ENCODE peak calls at places on chromosome 18, in ten cellular contexts. Z is left cardiac atrium; W is left lobe of liver; K is T-cell; B is aorta; A is sciatic nerve; U is left lung; T is activated naive CD8-positive, alpha-beta T cell treated with anti-CD3 and anti-CD28 coated beads, Interleukin-2, amount 50 U/mL, for 24 hours; O is Right ventricle myocardium inferior; J is pancreas. E is an unnamed sample.
A peak's percentile ranks its signal among the peaks of the same experiment; 100 is the strongest.

GRCh38 chr18:13725566-13726227 is 661 bp downstream of the FAM210A start:
- ATAC-seq in J (peak; percentile 1), T (no peak), B (peak; percentile 4), U (peak; percentile 1), Z (no peak), A (no peak), W (peak; percentile 5), K (peak; percentile 5), O (no peak), E (no peak)

GRCh38 chr18:39186008-39186407 is 1620.4 kb upstream of the CELF4 start:
- ATAC-seq in T (no peak), O (no peak), A (no peak), B (no peak), Z (no peak), J (no peak), W (no peak), K (no peak), U (no peak), E (no peak)

GRCh38 chr18:39647627-39648502 is 2082.3 kb upstream of the CELF4 start:
- ATAC-seq in U (peak; percentile 88), W (no peak), J (no peak), A (no peak), K (no peak), O (no peak), B (no peak), Z (peak; percentile 18), T (no peak), E (no peak)

GRCh38 chr18:74342416-74343043 is 26.9 kb downstream of the C18orf63 start:
- ATAC-seq in O (no peak), K (no peak), J (peak; percentile 61), U (peak; percentile 65), T (no peak), Z (no peak), W (peak; percentile 82), A (peak; percentile 59), B (no peak), E (peak; percentile 53)

GRCh38 chr18:29311580-29311979 is 1134.7 kb upstream of the CDH2 start:
- ATAC-seq in Z (peak; percentile 51), W (no peak), T (no peak), A (no peak), B (no peak), U (no peak), O (no peak), J (no peak), K (no peak), E (no peak)

GRCh38 chr18:8601277-8602032 is 7.8 kb upstream of the RAB12 start:
- ATAC-seq in O (no peak), U (peak; percentile 33), B (no peak), J (no peak), A (no peak), T (no peak), Z (no peak), K (no peak), W (no peak), E (no peak)

GRCh38 chr18:12639990-12640880 is 17.7 kb downstream of the SPIRE1 start:
- ATAC-seq in B (no peak), O (peak; percentile 62), K (no peak), W (peak; percentile 67), J (no peak), Z (peak; percentile 81), A (no peak), T (no peak), U (peak; percentile 14), E (peak; percentile 91)

GRCh38 chr18:25457636-25458035 is 105.7 kb upstream of the ZNF521 start:
- ATAC-seq in T (no peak), W (no peak), A (no peak), Z (peak; percentile 64), J (no peak), K (no peak), B (no peak), O (no peak), U (peak; percentile 27), E (no peak)

GRCh38 chr18:77905449-77906055 is 655.9 kb downstream of the GALR1 start:
- ATAC-seq in U (no peak), Z (no peak), A (peak; percentile 34), B (no peak), T (no peak), W (no peak), O (no peak), J (no peak), K (no peak), E (no peak)

GRCh38 chr18:45667056-45667455 is 51.8 kb downstream of the SLC14A2 start:
- ATAC-seq in T (peak; percentile 35), A (no peak), J (no peak), B (no peak), Z (no peak), W (no peak), O (no peak), U (peak; percentile 15), K (no peak), E (no peak)